ENCODE peak calls at places on chromosomes 7 and 10, in seven cellular contexts. F is NCI-H345; J is endothelial cell; R is stromal cell of bone marrow; X is lower leg skin; S is Ammon's horn; W is stimulated activated CD4-positive, alpha-beta T cell treated with anti-CD3 and anti-CD28 coated beads, Interleukin-4, amount 100 ng/mL, for 4 hours. H is an unnamed sample.

GRCh38 chr7:22193361-22194016 is 163.5 kb downstream of the RAPGEF5 start:
- DNase-seq in F (peak; percentile 78), J (peak; percentile 37), R (peak; percentile 24), X (no peak), S (peak; percentile 93), W (no peak), H (no peak)

GRCh38 chr7:116386674-116387073 is 112.9 kb upstream of the CAV2 start:
- DNase-seq in F (no peak), J (no peak), R (no peak), X (no peak), S (no peak), W (no peak), H (no peak)

GRCh38 chr7:79876769-79877362 is 257.8 kb upstream of the GNAI1 start:
- DNase-seq in F (no peak), J (no peak), R (peak; percentile 37), X (no peak), S (no peak), W (no peak), H (no peak)

GRCh38 chr10:121831777-121832176 is 96.1 kb downstream of the ATE1 start:
- DNase-seq in F (no peak), J (no peak), R (no peak), X (no peak), S (no peak), W (no peak), H (no peak)

GRCh38 chr7:82740246-82740848 is 296.8 kb upstream of the CACNA2D1 start:
- DNase-seq in F (peak; percentile 57), J (peak; percentile 68), R (peak; percentile 51), X (no peak), S (peak; percentile 31), W (no peak), H (no peak)

GRCh38 chr7:129786825-129787563 is 165.8 kb downstream of the UBE2H start:
- DNase-seq in F (no peak), J (no peak), R (no peak), X (no peak), S (no peak), W (no peak), H (no peak)

GRCh38 chr7:8152489-8153192 is 109.3 kb downstream of the ICA1 start:
- DNase-seq in F (no peak), J (no peak), R (no peak), X (no peak), S (no peak), W (no peak), H (no peak)

GRCh38 chr7:32958046-32959025 is 1.1 kb downstream of the FKBP9 start:
- DNase-seq in F (peak; percentile 71), J (peak; percentile 14), R (peak; percentile 58), X (peak; percentile 90), S (peak; percentile 40), W (no peak), H (no peak)

GRCh38 chr7:43508434-43508833 is 74.5 kb upstream of the STK17A start:
- DNase-seq in F (no peak), J (no peak), R (no peak), X (no peak), S (no peak), W (no peak), H (peak; percentile 16)

GRCh38 chr10:124152781-124153600 is 59.6 kb upstream of the CHST15 start:
- DNase-seq in F (peak; percentile 87), J (peak; percentile 42), R (no peak), X (no peak), S (peak; percentile 40), W (peak; percentile 33), H (peak; percentile 22)

H was measured in naive thymus-derived CD8-positive, alpha-beta T cell.